ENCODE peak calls at places on chromosomes 7 and 10, in four cellular contexts. P is choroid plexus epithelial cell, Z is EL, L is H54. Q is an unnamed sample.

GRCh38 chr10:23174075-23174973 is 17.8 kb upstream of the PTF1A start:
- DNase-seq in P (no peak), Z (no peak), L (no peak), Q (no peak)

GRCh38 chr7:55005241-55005836 is 13.5 kb upstream of the EGFR start:
- DNase-seq in P (no peak), Z (no peak), L (no peak), Q (no peak)

GRCh38 chr7:141073173-141073640 is 657 bp upstream of the TMEM178B start:
- DNase-seq in P (peak), Z (peak), L (no peak), Q (peak)

GRCh38 chr7:139091677-139091996 is 17.9 kb downstream of the ZC3HAV1 start:
- DNase-seq in P (no peak), Z (no peak), L (no peak), Q (no peak)

GRCh38 chr10:114310346-114310745 is 71.3 kb downstream of the VWA2 start:
- DNase-seq in P (no peak), Z (peak), L (no peak), Q (no peak)

GRCh38 chr7:155865830-155866545 is 53.7 kb upstream of the SHH start:
- DNase-seq in P (no peak), Z (no peak), L (no peak), Q (no peak)

GRCh38 chr7:131267631-131268030 is 60.0 kb upstream of the MKLN1 start:
- DNase-seq in P (no peak), Z (no peak), L (no peak), Q (no peak)

GRCh38 chr7:47483604-47484273 is 98.2 kb downstream of the TNS3 start:
- DNase-seq in P (peak), Z (no peak), L (no peak), Q (no peak)

GRCh38 chr10:28790146-28790545 is 112.8 kb downstream of the BAMBI start:
- DNase-seq in P (no peak), Z (no peak), L (no peak), Q (no peak)

GRCh38 chr7:47670738-47671137 is 88.8 kb upstream of the TNS3 start:
- DNase-seq in P (no peak), Z (no peak), L (no peak), Q (no peak)

GRCh38 chr7:24778543-24779282 is 21.4 kb upstream of the GSDME start:
- DNase-seq in P (peak), Z (peak), L (peak), Q (no peak)

GRCh38 chr10:43851030-43851429 is 202.3 kb upstream of the ZNF32 start:
- DNase-seq in P (no peak), Z (no peak), L (no peak), Q (no peak)

GRCh38 chr7:150968698-150969482 is 9.2 kb downstream of the KCNH2 start:
- DNase-seq in P (no peak), Z (no peak), L (no peak), Q (no peak)

GRCh38 chr10:60114765-60115586 is 208.6 kb upstream of the CCDC6 start:
- DNase-seq in P (peak), Z (peak), L (no peak), Q (no peak)

GRCh38 chr10:12214763-12215218 is 18.8 kb downstream of the CDC123 start:
- DNase-seq in P (peak), Z (peak), L (no peak), Q (no peak)

GRCh38 chr7:26397326-26397725 is 105.7 kb downstream of the SNX10 start:
- DNase-seq in P (no peak), Z (no peak), L (no peak), Q (no peak)

GRCh38 chr10:73866621-73867020 is 7.7 kb downstream of the CAMK2G start:
- DNase-seq in P (no peak), Z (no peak), L (no peak), Q (no peak)

GRCh38 chr10:112250555-112250954 is 32.6 kb upstream of the TECTB start:
- DNase-seq in P (peak), Z (peak), L (peak), Q (no peak)

GRCh38 chr10:60508831-60509230 is 119.2 kb upstream of the ANK3 start:
- DNase-seq in P (peak), Z (no peak), L (no peak), Q (no peak)

GRCh38 chr10:17213646-17214349 is 12.3 kb upstream of the TRDMT1 start:
- DNase-seq in P (peak), Z (peak), L (no peak), Q (no peak)

GRCh38 chr10:133442967-133443924 is 10.5 kb upstream of the SCART1 start:
- DNase-seq in P (no peak), Z (no peak), L (no peak), Q (no peak)

GRCh38 chr10:75400163-75400768 is 1.3 kb downstream of the ZNF503 start:
- DNase-seq in P (peak), Z (peak), L (peak), Q (no peak)

GRCh38 chr10:69968830-69969229 is 83.8 kb upstream of the MACROH2A2 start:
- DNase-seq in P (peak), Z (no peak), L (no peak), Q (no peak)

GRCh38 chr10:94443052-94443451 is 40.7 kb downstream of the TBC1D12 start:
- DNase-seq in P (no peak), Z (no peak), L (no peak), Q (no peak)

GRCh38 chr7:101922631-101923275 is 105.3 kb downstream of the CUX1 start:
- DNase-seq in P (no peak), Z (no peak), L (no peak), Q (no peak)

GRCh38 chr10:102233997-102234396 is 7.3 kb downstream of the PITX3 start:
- DNase-seq in P (no peak), Z (no peak), L (no peak), Q (no peak)

GRCh38 chr7:100486111-100486636 is 2.4 kb downstream of the NYAP1 start:
- DNase-seq in P (no peak), Z (no peak), L (no peak), Q (no peak)

GRCh38 chr10:113169853-113170455 is 219.9 kb downstream of the TCF7L2 start:
- DNase-seq in P (no peak), Z (no peak), L (no peak), Q (no peak)

GRCh38 chr7:130959743-130960207 is 225.8 kb upstream of the KLF14 start:
- DNase-seq in P (peak), Z (peak), L (no peak), Q (peak)

GRCh38 chr7:140635821-140636220 is 4.8 kb downstream of the DENND2A start:
- DNase-seq in P (no peak), Z (no peak), L (no peak), Q (no peak)

GRCh38 chr10:90856964-90857634 is 740 bp downstream of the HTR7 start:
- DNase-seq in P (peak), Z (no peak), L (no peak), Q (peak)

Q was measured in activated T-helper 2 cell treated with anti-CD3 and anti-CD28 coated beads, Interferon-gamma antibody, Interleukin-2, Interleukin-4, amounts not matched to agents 10 μg/mL and 5 μg/mL and 100 μg/mL, durations not matched to agents 14 hours and 24 hours and 36 hours.